ENCODE peak calls at places on chromosomes 12 and 14, in five cellular contexts. A, M, V, Q and B are unnamed samples.

GRCh38 chr12:48512855-48513254 is 12.6 kb upstream of the OR8S1 start:
- ATAC-seq in Q (peak; percentile 97), A (no peak), M (no peak), V (no peak), B (no peak)

GRCh38 chr14:53041067-53041466 is 90.2 kb upstream of the FERMT2 start:
- ATAC-seq in A (no peak), Q (no peak), M (no peak), V (no peak), B (no peak)

GRCh38 chr12:52667509-52667908 is 12.7 kb downstream of the KRT1 start:
- ATAC-seq in M (peak; percentile 74), V (no peak), A (no peak), Q (no peak), B (no peak)

GRCh38 chr12:63846249-63846967 is 1.9 kb downstream of the SRGAP1 start:
- ATAC-seq in V (no peak), A (no peak), M (no peak), Q (no peak), B (no peak)

GRCh38 chr14:30903285-30904124 is 29.1 kb downstream of the COCH start:
- ATAC-seq in Q (no peak), A (no peak), V (peak; percentile 72), M (no peak), B (no peak)

GRCh38 chr12:74499192-74499591 is 38.4 kb upstream of the ATXN7L3B start:
- ATAC-seq in M (no peak), Q (no peak), V (no peak), A (no peak), B (no peak)

GRCh38 chr14:89753828-89754439 is 200.6 kb downstream of the EFCAB11 start:
- ATAC-seq in A (no peak), V (no peak), M (no peak), Q (no peak), B (no peak)

GRCh38 chr14:34354556-34354955 is 107.5 kb downstream of the SPTSSA start:
- ATAC-seq in A (no peak), V (no peak), M (no peak), Q (no peak), B (no peak)

GRCh38 chr12:6053541-6053940 is 70.9 kb downstream of the VWF start:
- ATAC-seq in M (no peak), Q (no peak), V (peak; percentile 54), A (no peak), B (no peak)

GRCh38 chr12:67517181-67517887 is 131.2 kb upstream of the DYRK2 start:
- ATAC-seq in V (no peak), Q (no peak), A (peak; percentile 39), M (no peak), B (peak; percentile 69)

GRCh38 chr12:28497889-28498411 is 307.7 kb downstream of the CCDC91 start:
- ATAC-seq in M (no peak), V (no peak), Q (peak; percentile 99), A (no peak), B (no peak)

GRCh38 chr12:66403746-66404145 is 101.5 kb downstream of the HELB start:
- ATAC-seq in A (no peak), Q (no peak), V (no peak), M (no peak), B (no peak)

GRCh38 chr14:99216191-99216590 is 55.8 kb downstream of the BCL11B start:
- ATAC-seq in Q (no peak), M (no peak), V (no peak), A (no peak), B (no peak)

GRCh38 chr12:52022841-52023181 is 16.1 kb downstream of the TAMALIN start:
- ATAC-seq in V (peak; percentile 60), M (peak; percentile 45), Q (no peak), A (peak; percentile 60), B (no peak)

GRCh38 chr12:32826807-32827412 is 69.7 kb downstream of the PKP2 start:
- ATAC-seq in V (no peak), M (no peak), A (no peak), Q (no peak), B (no peak)

DNA sequence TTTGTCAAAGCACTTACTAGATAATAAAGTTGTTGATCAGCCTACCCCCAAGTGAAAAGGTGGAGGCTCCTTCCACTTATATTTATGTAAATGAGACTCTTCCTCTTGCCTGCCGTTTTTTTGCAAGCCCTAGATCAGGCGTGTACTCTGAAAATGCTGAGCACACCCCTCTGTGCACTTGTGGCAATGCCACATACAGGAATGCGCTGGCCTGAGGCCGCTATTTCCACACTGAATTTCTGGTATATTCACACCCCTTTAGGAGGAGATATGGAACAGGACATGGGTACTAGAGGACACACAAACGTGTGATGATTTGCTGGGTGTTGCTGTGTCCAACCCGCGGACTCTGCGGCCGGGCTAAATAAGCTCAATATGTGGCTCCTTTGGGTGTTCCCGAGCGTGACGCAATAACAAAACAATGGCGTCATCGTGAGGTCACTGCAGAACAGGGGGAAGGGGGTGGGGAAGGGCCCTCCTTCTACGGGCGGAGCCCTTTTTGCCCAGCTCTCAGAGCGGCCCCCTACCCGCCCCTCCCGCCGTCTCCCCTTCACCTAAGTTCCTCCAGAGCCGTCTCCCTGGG is 554 bp upstream of the TSPAN31 start:
- ATAC-seq in Q (peak; percentile 55), V (peak; percentile 29), A (peak; percentile 72), M (peak; percentile 57), B (peak; percentile 83)
- TF ChIP-seq POLR2A in Q (no peak), V (no peak), A (no peak), M (no peak), B (no peak)

GRCh38 chr14:76947838-76948184 is 80.7 kb downstream of the IRF2BPL start:
- ATAC-seq in Q (no peak), A (peak; percentile 1), M (no peak), V (no peak), B (no peak)

GRCh38 chr14:76946753-76947077 is 81.8 kb downstream of the IRF2BPL start:
- ATAC-seq in A (peak; percentile 16), M (no peak), Q (peak; percentile 33), V (peak; percentile 24), B (no peak)

GRCh38 chr14:76948976-76949375 is 79.5 kb downstream of the IRF2BPL start:
- ATAC-seq in A (no peak), M (no peak), V (no peak), Q (no peak), B (no peak)

GRCh38 chr14:76948213-76948947 is 80.1 kb downstream of the IRF2BPL start:
- ATAC-seq in M (peak; percentile 30), V (peak; percentile 47), A (peak; percentile 27), Q (no peak), B (no peak)

DNA sequence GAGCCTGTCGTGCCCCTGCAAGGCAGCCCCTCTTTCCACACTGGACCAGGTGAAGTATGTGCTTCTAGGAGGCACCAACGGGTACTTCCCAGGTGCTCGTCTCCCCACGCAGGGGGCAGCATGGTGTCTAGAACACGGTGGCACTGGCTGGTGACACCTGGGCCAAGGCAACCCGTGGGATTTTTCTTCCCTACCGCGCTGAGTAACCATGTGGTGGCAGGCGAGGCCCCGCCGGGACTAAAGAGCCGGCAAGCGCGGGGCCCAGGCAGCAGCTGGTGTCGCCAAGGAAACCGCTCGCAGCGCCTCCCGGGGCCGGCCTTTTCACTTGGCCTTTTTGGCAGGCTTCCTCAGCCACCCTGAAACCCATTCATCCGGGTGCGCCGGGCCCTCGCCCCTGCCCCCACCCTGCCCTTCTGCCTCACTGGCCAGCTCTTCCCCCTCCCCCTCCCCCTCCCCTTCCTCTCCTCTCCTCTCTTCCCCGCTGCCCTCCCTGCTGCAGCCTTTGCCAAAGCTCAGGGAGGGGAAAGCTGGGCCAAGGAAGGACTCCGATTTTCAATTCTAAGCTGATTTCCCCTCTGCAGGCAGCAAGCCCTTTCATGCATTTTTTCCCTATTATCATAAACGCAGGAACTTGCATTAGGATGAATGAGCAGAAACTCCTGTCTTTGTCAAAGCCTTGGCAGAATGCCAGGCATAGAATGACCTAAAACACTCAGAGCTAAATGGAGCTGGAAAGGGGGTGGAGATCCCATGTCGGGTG is 81.2 kb downstream of the IRF2BPL start:
- ATAC-seq in A (peak; percentile 89), Q (peak; percentile 87), M (peak; percentile 93), V (peak; percentile 92), B (peak; percentile 90)
- TF ChIP-seq EP300 in A (peak; percentile 59), Q (peak; percentile 65), M (no peak), V (no peak), B (no peak)

GRCh38 chr14:74979442-74980397 is 23.0 kb upstream of the EIF2B2 start:
- ATAC-seq in M (peak; percentile 64), A (no peak), V (peak; percentile 83), Q (peak; percentile 38), B (no peak)

GRCh38 chr14:74982661-74983060 is 20.1 kb upstream of the EIF2B2 start:
- ATAC-seq in V (no peak), M (no peak), A (no peak), Q (peak; percentile 75), B (no peak)

GRCh38 chr14:74980398-74980745 is 22.3 kb upstream of the EIF2B2 start:
- ATAC-seq in V (no peak), A (no peak), M (no peak), Q (no peak), B (no peak)

GRCh38 chr14:74981833-74982232 is 20.9 kb upstream of the EIF2B2 start:
- ATAC-seq in M (no peak), A (no peak), Q (no peak), V (no peak), B (no peak)

DNA sequence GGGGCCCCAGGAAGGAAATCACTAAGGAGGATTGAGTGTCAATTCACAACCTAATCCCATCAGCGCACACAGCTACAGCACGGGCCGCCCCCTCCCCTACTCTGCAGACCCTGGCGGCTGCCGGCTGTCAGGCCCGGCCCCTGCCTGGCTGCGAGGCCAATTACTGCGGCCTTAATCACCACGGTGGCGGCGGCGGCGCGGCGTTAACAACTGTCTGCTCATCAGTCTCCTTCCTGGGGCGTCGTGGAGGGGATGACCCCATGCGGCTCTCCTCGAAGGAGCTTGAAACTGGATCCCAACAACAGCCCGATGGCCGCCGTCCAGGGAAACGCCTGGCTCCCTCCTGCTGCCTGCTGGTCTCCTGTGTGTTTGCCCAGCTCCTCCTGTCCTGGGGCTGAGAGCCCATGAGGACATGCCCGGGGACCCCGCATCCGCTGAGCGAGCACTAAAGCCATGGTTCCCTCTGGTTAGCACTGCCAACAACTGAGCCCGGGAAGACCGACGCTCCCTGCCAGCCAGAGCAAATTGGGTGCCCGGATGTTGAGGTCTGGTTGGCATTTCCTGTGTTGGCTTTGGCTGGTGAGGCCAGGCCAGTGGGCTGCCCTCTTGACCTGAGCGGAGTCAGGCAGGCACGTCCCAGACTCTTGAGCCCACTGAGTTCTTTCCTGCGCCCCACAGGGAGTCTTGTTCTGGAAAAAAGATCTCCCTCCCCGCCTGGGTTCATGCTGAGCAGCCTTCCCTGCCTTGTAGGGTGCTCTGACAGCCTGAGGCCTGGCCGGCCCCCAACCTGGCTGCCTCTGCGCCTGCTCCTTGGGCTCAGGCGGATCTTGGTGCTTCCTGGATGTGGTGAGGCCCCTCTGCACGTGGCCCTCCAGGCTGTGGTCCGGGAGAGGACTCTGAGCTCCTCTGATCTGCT is 21.7 kb upstream of the EIF2B2 start:
- ATAC-seq in M (no peak), Q (no peak), A (no peak), V (no peak), B (peak; percentile 9)
- H3K4me1 ChIP-seq in M (no peaks in the 10 kb centered on the region), Q (peaks cover 5% of the 10 kb centered on the region), A (no peaks in the 10 kb centered on the region), V (peaks cover 30% of the 10 kb centered on the region), B (no peaks in the 10 kb centered on the region)

DNA sequence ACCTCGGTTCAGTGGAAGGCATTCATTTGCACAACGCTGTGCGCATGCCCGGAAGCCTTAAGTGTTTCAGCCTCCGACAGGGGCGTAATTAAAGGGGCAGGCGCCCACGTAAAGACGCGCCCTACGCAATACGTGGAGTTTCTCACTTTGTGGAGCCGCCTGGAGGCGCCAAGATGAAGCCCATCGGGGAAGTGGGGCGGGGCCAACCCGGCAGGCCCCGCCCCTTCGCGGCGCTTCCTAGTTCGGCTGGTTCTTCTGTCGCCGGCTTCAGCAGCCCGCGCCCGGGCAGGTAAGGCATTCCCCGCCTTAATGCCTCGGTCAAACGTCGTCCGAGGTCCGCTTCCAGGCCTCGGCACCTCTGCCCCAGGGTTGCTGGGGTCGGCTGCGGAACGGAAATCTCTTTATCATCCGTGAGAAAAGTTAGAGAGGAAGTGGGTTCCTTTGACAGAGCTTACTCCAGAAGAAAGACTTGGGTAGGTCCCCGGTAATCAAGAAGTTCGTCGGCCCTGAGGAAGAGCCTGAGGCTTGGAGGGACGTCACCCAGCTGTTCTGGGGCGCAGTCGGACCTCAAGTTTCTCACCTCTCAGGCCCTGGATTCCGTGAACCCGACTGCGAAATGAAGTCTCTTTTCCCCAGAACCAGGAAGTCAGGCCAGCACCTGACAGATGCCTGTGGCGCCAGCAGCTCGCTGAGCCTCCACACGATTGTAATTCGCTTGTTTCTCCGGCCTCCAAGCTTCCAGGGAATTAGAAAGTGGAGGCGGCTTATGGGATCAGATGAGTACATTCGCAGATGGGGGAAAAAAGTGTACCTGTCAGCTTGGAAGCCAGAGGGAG is at the start of the genes IRAK4 and PUS7L:
- ATAC-seq in Q (peak; percentile 92), V (peak; percentile 93), A (peak; percentile 97), M (peak; percentile 92), B (peak; percentile 99)
- TF ChIP-seq POLR2A in Q (peak; percentile 93), V (peak; percentile 80), A (peak; percentile 56), M (peak; percentile 86), B (peak; percentile 55)